ENCODE peak calls at places on chromosome 9, in eight cellular contexts. One of them, this sample, is unnamed.

GRCh38 chr9:41229408-41230401 is 40.6 kb upstream of the ZNG1F start:
- DNase-seq in KBM-7: no peak
- DNase-seq in NCI-H774: no peak
- DNase-seq in activated naive CD4-positive, alpha-beta T cell: no peak
- DNase-seq in effector memory CD8-positive, alpha-beta T cell: no peak
- DNase-seq in gastrocnemius medialis: peak
- DNase-seq in NCI-H2029: no peak
- DNase-seq in left colon: peak
- DNase-seq in this sample: no peak

GRCh38 chr9:111034146-111034545 is 4.1 kb downstream of the LPAR1 start:
- DNase-seq in KBM-7: no peak
- DNase-seq in NCI-H774: no peak
- DNase-seq in activated naive CD4-positive, alpha-beta T cell: no peak
- DNase-seq in effector memory CD8-positive, alpha-beta T cell: no peak
- DNase-seq in gastrocnemius medialis: no peak
- DNase-seq in NCI-H2029: no peak
- DNase-seq in left colon: no peak
- DNase-seq in this sample: no peak

GRCh38 chr9:122777052-122777451 is 11.7 kb upstream of the OR5C1 start:
- DNase-seq in KBM-7: no peak
- DNase-seq in NCI-H774: no peak
- DNase-seq in activated naive CD4-positive, alpha-beta T cell: no peak
- DNase-seq in effector memory CD8-positive, alpha-beta T cell: no peak
- DNase-seq in gastrocnemius medialis: no peak
- DNase-seq in NCI-H2029: no peak
- DNase-seq in left colon: no peak
- DNase-seq in this sample: no peak

GRCh38 chr9:135209852-135210251 is 122.4 kb downstream of the OLFM1 start:
- DNase-seq in KBM-7: no peak
- DNase-seq in NCI-H774: no peak
- DNase-seq in activated naive CD4-positive, alpha-beta T cell: no peak
- DNase-seq in effector memory CD8-positive, alpha-beta T cell: no peak
- DNase-seq in gastrocnemius medialis: no peak
- DNase-seq in NCI-H2029: no peak
- DNase-seq in left colon: no peak
- DNase-seq in this sample: no peak

GRCh38 chr9:89470239-89470638 is 27.7 kb downstream of the SEMA4D start:
- DNase-seq in KBM-7: no peak
- DNase-seq in NCI-H774: peak
- DNase-seq in activated naive CD4-positive, alpha-beta T cell: no peak
- DNase-seq in effector memory CD8-positive, alpha-beta T cell: no peak
- DNase-seq in gastrocnemius medialis: no peak
- DNase-seq in NCI-H2029: no peak
- DNase-seq in left colon: no peak
- DNase-seq in this sample: no peak

GRCh38 chr9:93079371-93079770 is 16.6 kb upstream of the CARD19 start:
- DNase-seq in KBM-7: no peak
- DNase-seq in NCI-H774: no peak
- DNase-seq in activated naive CD4-positive, alpha-beta T cell: no peak
- DNase-seq in effector memory CD8-positive, alpha-beta T cell: no peak
- DNase-seq in gastrocnemius medialis: no peak
- DNase-seq in NCI-H2029: no peak
- DNase-seq in left colon: no peak
- DNase-seq in this sample: no peak

GRCh38 chr9:135065804-135066203 is 21.7 kb upstream of the OLFM1 start:
- DNase-seq in KBM-7: no peak
- DNase-seq in NCI-H774: no peak
- DNase-seq in activated naive CD4-positive, alpha-beta T cell: no peak
- DNase-seq in effector memory CD8-positive, alpha-beta T cell: no peak
- DNase-seq in gastrocnemius medialis: no peak
- DNase-seq in NCI-H2029: no peak
- DNase-seq in left colon: no peak
- DNase-seq in this sample: no peak

GRCh38 chr9:25542319-25542718 is 135.9 kb downstream of the TUSC1 start:
- DNase-seq in KBM-7: no peak
- DNase-seq in NCI-H774: no peak
- DNase-seq in activated naive CD4-positive, alpha-beta T cell: no peak
- DNase-seq in effector memory CD8-positive, alpha-beta T cell: no peak
- DNase-seq in gastrocnemius medialis: no peak
- DNase-seq in NCI-H2029: no peak
- DNase-seq in left colon: no peak
- DNase-seq in this sample: no peak

GRCh38 chr9:25613709-25614108 is 64.5 kb downstream of the TUSC1 start:
- DNase-seq in KBM-7: no peak
- DNase-seq in NCI-H774: no peak
- DNase-seq in activated naive CD4-positive, alpha-beta T cell: no peak
- DNase-seq in effector memory CD8-positive, alpha-beta T cell: no peak
- DNase-seq in gastrocnemius medialis: no peak
- DNase-seq in NCI-H2029: no peak
- DNase-seq in left colon: no peak
- DNase-seq in this sample: no peak

GRCh38 chr9:133148351-133149129 is 15.2 kb downstream of the GBGT1 start:
- DNase-seq in KBM-7: peak
- DNase-seq in NCI-H774: no peak
- DNase-seq in activated naive CD4-positive, alpha-beta T cell: peak
- DNase-seq in effector memory CD8-positive, alpha-beta T cell: peak
- DNase-seq in gastrocnemius medialis: no peak
- DNase-seq in NCI-H2029: peak
- DNase-seq in left colon: peak
- DNase-seq in this sample: no peak

GRCh38 chr9:14006586-14007198 is 307.2 kb downstream of the NFIB start:
- DNase-seq in KBM-7: no peak
- DNase-seq in NCI-H774: no peak
- DNase-seq in activated naive CD4-positive, alpha-beta T cell: no peak
- DNase-seq in effector memory CD8-positive, alpha-beta T cell: no peak
- DNase-seq in gastrocnemius medialis: no peak
- DNase-seq in NCI-H2029: no peak
- DNase-seq in left colon: no peak
- DNase-seq in this sample: no peak

GRCh38 chr9:7146582-7146981 is 388.8 kb downstream of the KDM4C start:
- DNase-seq in KBM-7: no peak
- DNase-seq in NCI-H774: no peak
- DNase-seq in activated naive CD4-positive, alpha-beta T cell: no peak
- DNase-seq in effector memory CD8-positive, alpha-beta T cell: no peak
- DNase-seq in gastrocnemius medialis: no peak
- DNase-seq in NCI-H2029: no peak
- DNase-seq in left colon: no peak
- DNase-seq in this sample: no peak

This sample was measured in activated CD4-positive, alpha-beta T cell treated with anti-CD3 and anti-CD28 coated beads, Interleukin-2, amount 50 U/mL, for 24 hours.